ENCODE peak calls at places on chromosomes 3 and 15, in ten cellular contexts. Y is suprapubic skin; W is transverse colon; C is WTC11; S is WERI-Rb-1; A is choroid plexus epithelial cell; D is A549; H is cardiac fibroblast; M is bronchial epithelial cell; O is CD8-positive, alpha-beta T cell. R is an unnamed sample.

GRCh38 chr3:190424478-190425439 is 24.9 kb downstream of the TMEM207 start:
- DNase-seq in Y (no peak), W (peak; percentile 16), C (peak; percentile 78), S (no peak), A (peak; percentile 87), D (peak; percentile 78), H (peak; percentile 89), M (peak; percentile 72), O (peak; percentile 1), R (no peak)

GRCh38 chr3:150078983-150079739 is 108.5 kb upstream of the PFN2 start:
- DNase-seq in Y (no peak), W (no peak), C (no peak), S (no peak), A (peak; percentile 95), D (peak; percentile 27), H (peak; percentile 91), M (peak; percentile 93), O (no peak), R (no peak)

GRCh38 chr15:89163271-89164055 is 57.9 kb downstream of the RLBP1 start:
- DNase-seq in Y (no peak), W (no peak), C (no peak), S (no peak), A (no peak), D (no peak), H (no peak), M (no peak), O (no peak), R (no peak)

GRCh38 chr3:67094167-67094566 is 96.1 kb downstream of the KBTBD8 start:
- DNase-seq in Y (no peak), W (no peak), C (no peak), S (no peak), A (no peak), D (no peak), H (no peak), M (no peak), O (no peak), R (no peak)

GRCh38 chr15:42035362-42035761 is 14.5 kb upstream of the PLA2G4E start:
- DNase-seq in Y (peak; percentile 62), W (peak; percentile 41), C (no peak), S (no peak), A (peak; percentile 31), D (no peak), H (peak; percentile 54), M (peak; percentile 97), O (no peak), R (no peak)

GRCh38 chr3:176867681-176868663 is 329.3 kb downstream of the TBL1XR1 start:
- DNase-seq in Y (no peak), W (peak; percentile 40), C (no peak), S (no peak), A (no peak), D (no peak), H (peak; percentile 36), M (peak; percentile 77), O (no peak), R (no peak)

GRCh38 chr3:157170861-157171260 is 10.9 kb upstream of the CCNL1 start:
- DNase-seq in Y (no peak), W (no peak), C (no peak), S (no peak), A (no peak), D (no peak), H (no peak), M (no peak), O (no peak), R (no peak)

GRCh38 chr3:158727499-158728377 is 4.5 kb downstream of the RARRES1 start:
- DNase-seq in Y (no peak), W (peak; percentile 64), C (peak; percentile 25), S (peak; percentile 39), A (peak; percentile 92), D (peak; percentile 79), H (peak; percentile 87), M (peak; percentile 62), O (no peak), R (no peak)

GRCh38 chr15:92391640-92392039 is 2.0 kb upstream of the ST8SIA2 start:
- DNase-seq in Y (no peak), W (no peak), C (peak; percentile 59), S (peak; percentile 71), A (peak; percentile 27), D (peak; percentile 76), H (peak; percentile 3), M (peak; percentile 32), O (no peak), R (no peak)

GRCh38 chr3:89059201-89059600 is 48.2 kb upstream of the EPHA3 start:
- DNase-seq in Y (no peak), W (no peak), C (no peak), S (no peak), A (peak; percentile 73), D (no peak), H (peak; percentile 57), M (peak; percentile 17), O (no peak), R (no peak)

GRCh38 chr3:5497497-5497896 is 310.0 kb downstream of the EDEM1 start:
- DNase-seq in Y (no peak), W (no peak), C (no peak), S (no peak), A (no peak), D (no peak), H (no peak), M (no peak), O (no peak), R (no peak)

GRCh38 chr3:152470893-152471292 is 202.2 kb downstream of the MBNL1 start:
- DNase-seq in Y (no peak), W (no peak), C (no peak), S (no peak), A (no peak), D (no peak), H (no peak), M (no peak), O (no peak), R (no peak)

GRCh38 chr15:63340353-63340752 is 41.3 kb downstream of the CA12 start:
- DNase-seq in Y (no peak), W (no peak), C (no peak), S (no peak), A (no peak), D (no peak), H (no peak), M (no peak), O (no peak), R (no peak)

GRCh38 chr3:73664389-73664788 is 39.6 kb upstream of the PDZRN3 start:
- DNase-seq in Y (no peak), W (no peak), C (no peak), S (no peak), A (no peak), D (no peak), H (no peak), M (no peak), O (no peak), R (no peak)

GRCh38 chr15:58413253-58413652 is 18.5 kb upstream of the LIPC start:
- DNase-seq in Y (no peak), W (no peak), C (no peak), S (no peak), A (no peak), D (no peak), H (no peak), M (no peak), O (no peak), R (no peak)

DNA sequence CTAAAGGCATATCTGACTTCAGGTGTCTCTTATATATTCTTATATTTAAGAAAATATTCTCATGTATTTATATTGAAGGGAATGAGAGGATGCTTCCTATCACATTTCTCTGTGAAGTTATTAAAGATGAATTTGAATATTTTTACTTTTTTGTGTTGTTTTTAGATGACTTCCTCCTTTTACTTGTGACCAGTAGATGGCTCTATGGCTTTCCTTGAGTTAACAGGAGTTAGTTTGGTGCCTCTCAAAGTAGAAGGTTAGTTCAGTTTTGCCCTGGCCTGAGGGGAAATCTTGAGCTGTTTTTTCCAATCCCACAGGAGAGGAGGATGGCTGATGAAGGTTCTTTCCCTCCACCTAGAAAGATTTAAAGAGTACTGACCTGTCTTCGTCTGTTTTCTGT is 80.7 kb downstream of the SQOR start:
- DNase-seq in Y (no peak), W (no peak), C (no peak), S (no peak), A (peak; percentile 70), D (no peak), H (peak; percentile 51), M (peak; percentile 20), O (no peak), R (no peak)
- TF ChIP-seq CTCF in Y (no peak), W (no peak), C (no peak), S (peak; percentile 25), A (peak; percentile 68), D (peak; percentile 22), H (peak; percentile 50), M (peak; percentile 22), O (no peak), R (peak; percentile 52)

GRCh38 chr3:28210968-28211713 is 30.3 kb upstream of the CMC1 start:
- DNase-seq in Y (no peak), W (no peak), C (no peak), S (no peak), A (no peak), D (no peak), H (no peak), M (no peak), O (no peak), R (no peak)

GRCh38 chr3:28218071-28218916 is 23.1 kb upstream of the CMC1 start:
- DNase-seq in Y (no peak), W (no peak), C (no peak), S (no peak), A (no peak), D (no peak), H (no peak), M (no peak), O (no peak), R (no peak)

GRCh38 chr3:28212681-28213080 is 28.7 kb upstream of the CMC1 start:
- DNase-seq in Y (no peak), W (no peak), C (no peak), S (no peak), A (no peak), D (no peak), H (no peak), M (no peak), O (no peak), R (no peak)

GRCh38 chr3:28218917-28219198 is 22.6 kb upstream of the CMC1 start:
- DNase-seq in Y (no peak), W (no peak), C (no peak), S (no peak), A (no peak), D (no peak), H (no peak), M (no peak), O (no peak), R (no peak)

GRCh38 chr3:28215407-28215806 is 26.0 kb upstream of the CMC1 start:
- DNase-seq in Y (no peak), W (no peak), C (no peak), S (no peak), A (no peak), D (no peak), H (no peak), M (no peak), O (no peak), R (no peak)
- TF ChIP-seq CTCF in Y (no peak), W (no peak), C (no peak), S (no peak), A (no peak), D (no peak), H (no peak), M (no peak), O (no peak), R (no peak)

GRCh38 chr15:35134269-35134668 is 49.2 kb upstream of the NANOGP8 start:
- DNase-seq in Y (no peak), W (no peak), C (no peak), S (no peak), A (no peak), D (no peak), H (no peak), M (no peak), O (no peak), R (no peak)
- TF ChIP-seq CTCF in Y (no peak), W (no peak), C (no peak), S (no peak), A (no peak), D (no peak), H (no peak), M (no peak), O (no peak), R (no peak)

GRCh38 chr3:10334461-10334860 is 13.5 kb upstream of the SEC13 start:
- DNase-seq in Y (no peak), W (no peak), C (peak; percentile 42), S (no peak), A (no peak), D (peak; percentile 40), H (peak; percentile 71), M (no peak), O (no peak), R (no peak)
- TF ChIP-seq CTCF in Y (no peak), W (no peak), C (no peak), S (peak; percentile 47), A (peak; percentile 40), D (peak; percentile 37), H (peak; percentile 52), M (peak; percentile 20), O (no peak), R (no peak)